ENCODE peak calls at places on chromosomes 16 and 17, in nine cellular contexts. W, Z, O, L, V, X, I, R and S are unnamed samples.
A peak's percentile ranks its signal among the peaks of the same experiment; 100 is the strongest.

GRCh38 chr17:11293480-11293879 is 52.5 kb downstream of the SHISA6 start:
- DNase-seq in W (no peak), Z (no peak), O (no peak), L (no peak), V (no peak), X (no peak), I (no peak), R (no peak), S (no peak)

GRCh38 chr17:58330544-58330996 is 2.0 kb upstream of the TSPOAP1 start:
- DNase-seq in W (no peak), Z (no peak), O (no peak), L (no peak), V (peak; percentile 61), X (no peak), I (no peak), R (no peak), S (no peak)

GRCh38 chr16:54374136-54374535 is 87.5 kb upstream of the IRX3 start:
- DNase-seq in W (no peak), Z (no peak), O (no peak), L (no peak), V (no peak), X (no peak), I (no peak), R (no peak), S (no peak)

GRCh38 chr17:59870482-59870881 is 22.3 kb downstream of the TUBD1 start:
- DNase-seq in W (no peak), Z (no peak), O (no peak), L (no peak), V (no peak), X (no peak), I (no peak), R (no peak), S (no peak)

GRCh38 chr17:42675984-42676423 is 790 bp downstream of the PLEKHH3 start:
- DNase-seq in W (no peak), Z (no peak), O (peak; percentile 74), L (no peak), V (peak; percentile 27), X (no peak), I (peak; percentile 67), R (peak; percentile 65), S (no peak)

GRCh38 chr16:66717112-66717675 is 20.7 kb upstream of the CMTM4 start:
- DNase-seq in W (no peak), Z (peak; percentile 22), O (peak; percentile 30), L (no peak), V (peak; percentile 47), X (peak; percentile 48), I (no peak), R (no peak), S (no peak)

GRCh38 chr16:46883353-46883689 is 841 bp upstream of the GPT2 start:
- DNase-seq in W (no peak), Z (no peak), O (no peak), L (no peak), V (no peak), X (no peak), I (peak; percentile 44), R (no peak), S (no peak)

GRCh38 chr17:82605939-82606600 is 42.2 kb downstream of the WDR45B start:
- DNase-seq in W (no peak), Z (no peak), O (no peak), L (peak; percentile 61), V (no peak), X (no peak), I (no peak), R (no peak), S (no peak)

GRCh38 chr17:12342609-12343248 is 322.1 kb downstream of the MAP2K4 start:
- DNase-seq in W (no peak), Z (no peak), O (no peak), L (no peak), V (peak; percentile 31), X (no peak), I (peak; percentile 22), R (no peak), S (no peak)

GRCh38 chr16:30761427-30761927 is 385 bp downstream of the CFAP119 start:
- DNase-seq in W (no peak), Z (no peak), O (no peak), L (peak; percentile 36), V (peak; percentile 83), X (peak; percentile 39), I (peak; percentile 47), R (no peak), S (no peak)

GRCh38 chr16:8816967-8817662 is 19.5 kb downstream of the PMM2 start:
- DNase-seq in W (no peak), Z (no peak), O (no peak), L (no peak), V (no peak), X (no peak), I (no peak), R (no peak), S (no peak)

GRCh38 chr17:77451894-77452852 is 311.4 kb downstream of the SEC14L1 start:
- DNase-seq in W (no peak), Z (no peak), O (peak; percentile 75), L (peak; percentile 62), V (peak; percentile 60), X (peak; percentile 73), I (peak; percentile 58), R (no peak), S (no peak)

GRCh38 chr17:7074931-7075330 is 5.1 kb downstream of the CLEC10A start:
- DNase-seq in W (no peak), Z (no peak), O (no peak), L (no peak), V (no peak), X (no peak), I (no peak), R (no peak), S (no peak)

GRCh38 chr17:44110823-44111633 is 12.4 kb downstream of the HDAC5 start:
- DNase-seq in W (peak; percentile 64), Z (peak; percentile 55), O (peak; percentile 100), L (peak; percentile 63), V (peak; percentile 62), X (peak; percentile 98), I (peak; percentile 97), R (peak; percentile 99), S (peak; percentile 79)
- TF ChIP-seq CTCF in W (no peak), Z (no peak), O (no peak), L (peak; percentile 7), V (no peak), X (peak; percentile 34), I (no peak), R (peak; percentile 10), S (no peak)

DNA sequence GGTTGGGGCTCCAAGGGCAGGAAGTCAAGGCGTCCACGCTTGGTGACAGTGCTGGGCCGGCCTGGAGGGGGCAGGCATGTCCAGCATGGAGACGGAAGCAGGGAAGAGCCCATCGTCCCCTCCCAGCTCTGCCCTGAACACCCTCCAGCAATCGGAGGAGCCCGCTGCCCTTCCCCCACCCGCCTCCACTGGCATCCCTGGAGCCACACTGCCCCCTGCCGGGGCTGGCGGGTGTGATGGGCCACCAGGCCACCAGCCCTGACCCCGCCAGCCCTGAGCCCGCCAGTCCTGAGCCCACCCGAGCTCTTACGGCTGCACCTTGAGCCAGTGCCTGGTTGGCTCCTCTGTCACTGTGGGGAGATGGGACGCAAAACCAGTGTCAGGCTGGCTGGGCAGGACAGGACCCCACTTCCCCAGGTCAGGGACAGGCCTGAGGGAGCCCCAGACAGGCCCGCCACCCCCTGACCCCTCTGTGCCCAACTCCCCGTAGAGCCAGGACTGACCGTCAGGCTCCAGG is 4.1 kb upstream of the CDH15 start:
- DNase-seq in W (peak; percentile 7), Z (peak; percentile 16), O (peak; percentile 88), L (peak; percentile 41), V (peak; percentile 85), X (peak; percentile 71), I (peak; percentile 90), R (peak; percentile 86), S (peak; percentile 44)
- TF ChIP-seq CTCF in W (peak; percentile 93), Z (peak; percentile 74), O (peak; percentile 84), L (peak; percentile 95), V (peak; percentile 89), X (peak; percentile 76), I (peak; percentile 77), R (peak; percentile 89), S (peak; percentile 83)

GRCh38 chr17:28469376-28469775 is 4.1 kb upstream of the SLC13A2 start:
- DNase-seq in W (no peak), Z (no peak), O (no peak), L (no peak), V (no peak), X (no peak), I (no peak), R (no peak), S (no peak)
- TF ChIP-seq CTCF in W (no peak), Z (no peak), O (no peak), L (no peak), V (no peak), X (no peak), I (no peak), R (no peak), S (no peak)

DNA sequence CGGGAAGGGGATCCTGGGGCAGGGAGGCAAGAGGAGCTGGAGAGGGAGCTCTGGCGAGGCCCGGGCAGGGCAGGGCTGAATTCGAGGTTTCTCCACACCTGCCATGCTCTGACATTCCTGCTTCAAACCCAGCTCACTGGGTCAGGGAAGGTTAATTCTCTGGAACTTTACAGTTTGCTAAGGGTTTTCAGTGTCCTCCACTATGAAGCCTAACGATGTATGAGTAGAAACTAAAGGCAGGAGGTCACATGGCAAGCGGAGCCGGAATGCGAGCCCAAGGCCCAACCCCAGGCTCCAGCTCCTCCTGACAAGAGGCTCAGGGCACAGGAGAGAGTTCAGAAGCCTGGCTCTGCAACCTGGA is 29.2 kb downstream of the DCAKD start:
- DNase-seq in W (no peak), Z (no peak), O (no peak), L (no peak), V (no peak), X (no peak), I (no peak), R (no peak), S (no peak)
- TF ChIP-seq CTCF in W (no peak), Z (no peak), O (no peak), L (no peak), V (peak; percentile 60), X (no peak), I (no peak), R (no peak), S (no peak)

GRCh38 chr16:17556276-17557052 is 85.7 kb upstream of the XYLT1 start:
- DNase-seq in W (no peak), Z (no peak), O (no peak), L (peak; percentile 76), V (peak; percentile 36), X (no peak), I (no peak), R (no peak), S (no peak)
- TF ChIP-seq CTCF in W (peak; percentile 67), Z (peak; percentile 81), O (peak; percentile 56), L (peak; percentile 66), V (peak; percentile 77), X (peak; percentile 33), I (peak; percentile 25), R (peak; percentile 56), S (peak; percentile 60)

DNA sequence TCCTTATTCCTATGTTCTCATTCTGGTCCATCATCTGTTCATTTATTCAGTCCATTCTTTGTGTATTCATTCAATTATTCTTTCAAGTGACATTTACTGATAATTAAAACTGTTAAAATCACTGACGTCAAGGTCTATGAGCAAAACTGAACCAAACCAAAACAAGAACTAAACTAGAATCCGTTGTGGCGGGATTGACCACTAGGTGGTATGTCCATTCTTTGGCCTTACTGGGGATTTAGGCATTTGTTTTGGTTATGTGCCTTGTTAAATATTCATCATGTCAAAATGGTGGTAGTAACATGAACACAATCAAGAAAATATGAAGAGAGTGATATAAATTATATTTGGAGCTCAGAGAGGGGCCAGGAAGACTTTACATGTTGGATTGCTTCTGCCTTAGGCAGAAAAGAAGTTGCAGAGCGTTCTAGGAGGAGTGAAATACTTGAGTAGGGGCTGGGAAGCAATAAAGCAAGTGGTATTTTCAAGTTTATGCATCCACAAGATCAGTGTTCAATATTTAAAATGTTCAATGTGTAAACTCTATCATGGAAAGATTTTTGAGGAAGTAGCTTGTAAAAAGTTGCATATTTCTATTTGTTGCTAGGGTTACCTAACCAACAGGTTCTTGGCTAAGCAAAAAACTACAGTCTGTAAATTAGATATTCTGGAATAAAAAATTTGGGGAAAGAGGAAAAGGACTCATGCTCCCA is 129.0 kb downstream of the CDH13 start:
- DNase-seq in W (no peak), Z (no peak), O (no peak), L (no peak), V (no peak), X (no peak), I (no peak), R (no peak), S (no peak)
- TF ChIP-seq CTCF in W (peak; percentile 19), Z (peak; percentile 50), O (no peak), L (no peak), V (peak; percentile 39), X (no peak), I (no peak), R (peak; percentile 18), S (no peak)